ENCODE peak calls at places on chromosome 22, in five cellular contexts. One of them, this sample, is unnamed.

GRCh38 chr22:19691721-19692341 is 22.5 kb upstream of the SEPTIN5 start:
- DNase-seq in hepatocyte: peak; percentile 51
- DNase-seq in mucosa of descending colon: no peak
- DNase-seq in stomach: no peak
- DNase-seq in HFF-Myc: no peak
- DNase-seq in this sample: no peak

GRCh38 chr22:24951942-24952836 is at the start of gene KIAA1671:
- DNase-seq in hepatocyte: peak; percentile 95
- DNase-seq in mucosa of descending colon: peak; percentile 96
- DNase-seq in stomach: peak; percentile 91
- DNase-seq in HFF-Myc: no peak
- DNase-seq in this sample: peak; percentile 99

GRCh38 chr22:49957826-49958461 is 2.6 kb upstream of the PIM3 start:
- DNase-seq in hepatocyte: no peak
- DNase-seq in mucosa of descending colon: peak; percentile 52
- DNase-seq in stomach: peak; percentile 45
- DNase-seq in HFF-Myc: no peak
- DNase-seq in this sample: no peak

GRCh38 chr22:35568751-35569725 is 28.4 kb downstream of the RASD2 start:
- DNase-seq in hepatocyte: peak; percentile 35
- DNase-seq in mucosa of descending colon: no peak
- DNase-seq in stomach: peak; percentile 28
- DNase-seq in HFF-Myc: no peak
- DNase-seq in this sample: no peak

GRCh38 chr22:43848366-43849171 is 13.7 kb downstream of the SULT4A1 start:
- DNase-seq in hepatocyte: peak; percentile 69
- DNase-seq in mucosa of descending colon: no peak
- DNase-seq in stomach: no peak
- DNase-seq in HFF-Myc: no peak
- DNase-seq in this sample: peak; percentile 56

GRCh38 chr22:46060292-46061123 is 83.5 kb upstream of the WNT7B start:
- DNase-seq in hepatocyte: no peak
- DNase-seq in mucosa of descending colon: no peak
- DNase-seq in stomach: peak; percentile 23
- DNase-seq in HFF-Myc: no peak
- DNase-seq in this sample: no peak

GRCh38 chr22:46693634-46694422 is 44.2 kb downstream of the CERK start:
- DNase-seq in hepatocyte: no peak
- DNase-seq in mucosa of descending colon: peak; percentile 13
- DNase-seq in stomach: no peak
- DNase-seq in HFF-Myc: no peak
- DNase-seq in this sample: no peak

GRCh38 chr22:42905702-42906183 is 48.7 kb upstream of the ARFGAP3 start:
- DNase-seq in hepatocyte: no peak
- DNase-seq in mucosa of descending colon: peak; percentile 71
- DNase-seq in stomach: peak; percentile 87
- DNase-seq in HFF-Myc: no peak
- DNase-seq in this sample: peak; percentile 15

GRCh38 chr22:29744902-29745301 is 21.9 kb downstream of the ZMAT5 start:
- DNase-seq in hepatocyte: peak; percentile 40
- DNase-seq in mucosa of descending colon: no peak
- DNase-seq in stomach: peak; percentile 35
- DNase-seq in HFF-Myc: no peak
- DNase-seq in this sample: no peak

GRCh38 chr22:18071968-18072310 is 5.9 kb upstream of the PEX26 start:
- DNase-seq in hepatocyte: no peak
- DNase-seq in mucosa of descending colon: no peak
- DNase-seq in stomach: no peak
- DNase-seq in HFF-Myc: no peak
- DNase-seq in this sample: no peak

GRCh38 chr22:36368359-36368983 is 19.3 kb downstream of the MYH9 start:
- DNase-seq in hepatocyte: peak; percentile 50
- DNase-seq in mucosa of descending colon: no peak
- DNase-seq in stomach: no peak
- DNase-seq in HFF-Myc: peak; percentile 67
- DNase-seq in this sample: peak; percentile 81

GRCh38 chr22:42693055-42693762 is 27.5 kb downstream of the A4GALT start:
- DNase-seq in hepatocyte: no peak
- DNase-seq in mucosa of descending colon: no peak
- DNase-seq in stomach: no peak
- DNase-seq in HFF-Myc: no peak
- DNase-seq in this sample: no peak

GRCh38 chr22:40328551-40328950 is 17.7 kb upstream of the ADSL start:
- DNase-seq in hepatocyte: no peak
- DNase-seq in mucosa of descending colon: no peak
- DNase-seq in stomach: no peak
- DNase-seq in HFF-Myc: no peak
- DNase-seq in this sample: no peak

GRCh38 chr22:25643232-25644000 is 78.9 kb downstream of the GRK3 start:
- DNase-seq in hepatocyte: no peak
- DNase-seq in mucosa of descending colon: no peak
- DNase-seq in stomach: no peak
- DNase-seq in HFF-Myc: no peak
- DNase-seq in this sample: no peak

GRCh38 chr22:41560095-41560487 is 719 bp upstream of the CSDC2 start:
- DNase-seq in hepatocyte: no peak
- DNase-seq in mucosa of descending colon: no peak
- DNase-seq in stomach: no peak
- DNase-seq in HFF-Myc: no peak
- DNase-seq in this sample: no peak

GRCh38 chr22:46064236-46064965 is 85.9 kb upstream of the PPARA start:
- DNase-seq in hepatocyte: no peak
- DNase-seq in mucosa of descending colon: peak; percentile 39
- DNase-seq in stomach: peak; percentile 33
- DNase-seq in HFF-Myc: no peak
- DNase-seq in this sample: peak; percentile 70

GRCh38 chr22:47307326-47307725 is 544.9 kb downstream of the TBC1D22A start:
- DNase-seq in hepatocyte: no peak
- DNase-seq in mucosa of descending colon: no peak
- DNase-seq in stomach: no peak
- DNase-seq in HFF-Myc: peak; percentile 17
- DNase-seq in this sample: no peak

GRCh38 chr22:36417281-36417686 is 29.5 kb upstream of the MYH9 start:
- DNase-seq in hepatocyte: no peak
- DNase-seq in mucosa of descending colon: peak; percentile 80
- DNase-seq in stomach: peak; percentile 84
- DNase-seq in HFF-Myc: peak; percentile 81
- DNase-seq in this sample: no peak

GRCh38 chr22:43418079-43418825 is 6.4 kb downstream of the MPPED1 start:
- DNase-seq in hepatocyte: no peak
- DNase-seq in mucosa of descending colon: no peak
- DNase-seq in stomach: no peak
- DNase-seq in HFF-Myc: no peak
- DNase-seq in this sample: no peak

GRCh38 chr22:22745225-22746060 is 101.0 kb downstream of the GGTLC2 start:
- DNase-seq in hepatocyte: peak; percentile 67
- DNase-seq in mucosa of descending colon: peak; percentile 58
- DNase-seq in stomach: peak; percentile 48
- DNase-seq in HFF-Myc: no peak
- DNase-seq in this sample: peak; percentile 28

GRCh38 chr22:32024791-32025190 is 18.3 kb upstream of the SLC5A1 start:
- DNase-seq in hepatocyte: peak; percentile 33
- DNase-seq in mucosa of descending colon: no peak
- DNase-seq in stomach: no peak
- DNase-seq in HFF-Myc: no peak
- DNase-seq in this sample: no peak

GRCh38 chr22:41822289-41823057 is 10.4 kb upstream of the SREBF2 start:
- DNase-seq in hepatocyte: peak; percentile 71
- DNase-seq in mucosa of descending colon: no peak
- DNase-seq in stomach: no peak
- DNase-seq in HFF-Myc: peak; percentile 52
- DNase-seq in this sample: peak; percentile 45

GRCh38 chr22:44668190-44668885 is 33.7 kb upstream of the PRR5 start:
- DNase-seq in hepatocyte: peak; percentile 69
- DNase-seq in mucosa of descending colon: peak; percentile 57
- DNase-seq in stomach: no peak
- DNase-seq in HFF-Myc: no peak
- DNase-seq in this sample: peak; percentile 90

GRCh38 chr22:26066534-26066933 is 102.7 kb upstream of the SEZ6L start:
- DNase-seq in hepatocyte: peak; percentile 17
- DNase-seq in mucosa of descending colon: no peak
- DNase-seq in stomach: no peak
- DNase-seq in HFF-Myc: no peak
- DNase-seq in this sample: no peak

GRCh38 chr22:24444251-24444650 is 16.9 kb downstream of the ADORA2A start:
- DNase-seq in hepatocyte: no peak
- DNase-seq in mucosa of descending colon: no peak
- DNase-seq in stomach: no peak
- DNase-seq in HFF-Myc: no peak
- DNase-seq in this sample: no peak

GRCh38 chr22:50061824-50062355 is 3.8 kb upstream of the TTLL8 start:
- DNase-seq in hepatocyte: no peak
- DNase-seq in mucosa of descending colon: no peak
- DNase-seq in stomach: no peak
- DNase-seq in HFF-Myc: no peak
- DNase-seq in this sample: no peak

GRCh38 chr22:22882033-22882717 is 5.4 kb upstream of the IGLL5 start:
- DNase-seq in hepatocyte: no peak
- DNase-seq in mucosa of descending colon: no peak
- DNase-seq in stomach: no peak
- DNase-seq in HFF-Myc: no peak
- DNase-seq in this sample: no peak

GRCh38 chr22:35043251-35043931 is 22.6 kb upstream of the ISX start:
- DNase-seq in hepatocyte: no peak
- DNase-seq in mucosa of descending colon: peak; percentile 68
- DNase-seq in stomach: no peak
- DNase-seq in HFF-Myc: no peak
- DNase-seq in this sample: no peak

GRCh38 chr22:43310311-43310710 is 32.9 kb downstream of the SCUBE1 start:
- DNase-seq in hepatocyte: peak; percentile 53
- DNase-seq in mucosa of descending colon: no peak
- DNase-seq in stomach: no peak
- DNase-seq in HFF-Myc: no peak
- DNase-seq in this sample: no peak

GRCh38 chr22:37630839-37631435 is 8.5 kb upstream of the SH3BP1 start:
- DNase-seq in hepatocyte: peak; percentile 78
- DNase-seq in mucosa of descending colon: no peak
- DNase-seq in stomach: peak; percentile 56
- DNase-seq in HFF-Myc: no peak
- DNase-seq in this sample: no peak
- H3K4me3 ChIP-seq in hepatocyte: no peak overlapping the region
- H3K4me3 ChIP-seq in mucosa of descending colon: no peak overlapping the region
- H3K4me3 ChIP-seq in stomach: no peak overlapping the region
- H3K4me3 ChIP-seq in HFF-Myc: no peak overlapping the region
- H3K4me3 ChIP-seq in this sample: no peak overlapping the region

DNA sequence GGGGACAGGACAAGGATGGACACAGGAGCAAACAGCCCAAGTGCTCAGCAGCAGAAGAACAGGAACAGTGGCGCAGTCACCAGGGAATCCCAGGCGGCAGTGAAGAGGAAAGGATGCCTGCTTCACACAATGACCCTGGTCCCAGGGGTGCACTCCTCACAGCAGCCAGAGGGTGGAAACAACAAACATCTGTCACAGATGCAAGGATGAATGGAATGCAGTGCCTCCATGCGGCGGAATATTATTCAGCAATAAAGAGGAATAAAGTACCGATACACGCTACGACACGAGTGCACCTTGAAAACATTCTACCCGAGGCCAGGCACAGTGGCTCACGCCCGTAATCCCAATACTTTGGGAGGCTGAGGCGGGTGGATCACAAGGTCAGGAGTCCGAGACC is 12.7 kb downstream of the CSNK1E start:
- DNase-seq in hepatocyte: no peak
- DNase-seq in mucosa of descending colon: no peak
- DNase-seq in stomach: no peak
- DNase-seq in HFF-Myc: no peak
- DNase-seq in this sample: no peak
- TF ChIP-seq CTCF in hepatocyte: no peak
- TF ChIP-seq CTCF in mucosa of descending colon: no peak
- TF ChIP-seq CTCF in stomach: no peak
- TF ChIP-seq CTCF in HFF-Myc: no peak
- TF ChIP-seq CTCF in this sample: no peak

GRCh38 chr22:38930512-38930911 is 26.9 kb upstream of the APOBEC3A start:
- DNase-seq in hepatocyte: no peak
- DNase-seq in mucosa of descending colon: no peak
- DNase-seq in stomach: no peak
- DNase-seq in HFF-Myc: no peak
- DNase-seq in this sample: no peak

GRCh38 chr22:38923463-38924196 is 33.8 kb upstream of the APOBEC3A start:
- DNase-seq in hepatocyte: peak; percentile 87
- DNase-seq in mucosa of descending colon: peak; percentile 76
- DNase-seq in stomach: peak; percentile 80
- DNase-seq in HFF-Myc: peak; percentile 92
- DNase-seq in this sample: peak; percentile 71

GRCh38 chr22:38924197-38924952 is 33.0 kb upstream of the APOBEC3A start:
- DNase-seq in hepatocyte: peak; percentile 89
- DNase-seq in mucosa of descending colon: peak; percentile 82
- DNase-seq in stomach: peak; percentile 94
- DNase-seq in HFF-Myc: peak; percentile 68
- DNase-seq in this sample: no peak

GRCh38 chr22:38925571-38926041 is 31.8 kb upstream of the APOBEC3A start:
- DNase-seq in hepatocyte: no peak
- DNase-seq in mucosa of descending colon: no peak
- DNase-seq in stomach: no peak
- DNase-seq in HFF-Myc: no peak
- DNase-seq in this sample: no peak

GRCh38 chr22:38927033-38927789 is 30.2 kb upstream of the APOBEC3A start:
- DNase-seq in hepatocyte: peak; percentile 85
- DNase-seq in mucosa of descending colon: peak; percentile 89
- DNase-seq in stomach: peak; percentile 85
- DNase-seq in HFF-Myc: no peak
- DNase-seq in this sample: peak; percentile 79
- H3K4me3 ChIP-seq in hepatocyte: no peak overlapping the region
- H3K4me3 ChIP-seq in mucosa of descending colon: no peak overlapping the region
- H3K4me3 ChIP-seq in stomach: peak overlapping the region; percentile 46
- H3K4me3 ChIP-seq in HFF-Myc: peak overlapping the region; percentile 5
- H3K4me3 ChIP-seq in this sample: peak overlapping the region; percentile 41

GRCh38 chr22:27684856-27685255 is 116.7 kb downstream of the MN1 start:
- DNase-seq in hepatocyte: no peak
- DNase-seq in mucosa of descending colon: no peak
- DNase-seq in stomach: no peak
- DNase-seq in HFF-Myc: no peak
- DNase-seq in this sample: no peak

GRCh38 chr22:27680636-27681035 is 120.9 kb downstream of the MN1 start:
- DNase-seq in hepatocyte: no peak
- DNase-seq in mucosa of descending colon: no peak
- DNase-seq in stomach: no peak
- DNase-seq in HFF-Myc: no peak
- DNase-seq in this sample: no peak

GRCh38 chr22:27681037-27681436 is 120.5 kb downstream of the MN1 start:
- DNase-seq in hepatocyte: no peak
- DNase-seq in mucosa of descending colon: no peak
- DNase-seq in stomach: no peak
- DNase-seq in HFF-Myc: no peak
- DNase-seq in this sample: no peak

GRCh38 chr22:27679722-27680488 is 121.7 kb downstream of the MN1 start:
- DNase-seq in hepatocyte: no peak
- DNase-seq in mucosa of descending colon: no peak
- DNase-seq in stomach: no peak
- DNase-seq in HFF-Myc: no peak
- DNase-seq in this sample: no peak

GRCh38 chr22:27682438-27682837 is 119.1 kb downstream of the MN1 start:
- DNase-seq in hepatocyte: no peak
- DNase-seq in mucosa of descending colon: no peak
- DNase-seq in stomach: no peak
- DNase-seq in HFF-Myc: no peak
- DNase-seq in this sample: no peak
- TF ChIP-seq CTCF in hepatocyte: peak; percentile 22
- TF ChIP-seq CTCF in mucosa of descending colon: no peak
- TF ChIP-seq CTCF in stomach: no peak
- TF ChIP-seq CTCF in HFF-Myc: peak; percentile 26
- TF ChIP-seq CTCF in this sample: peak; percentile 33

This sample was measured in SK-N-SH.